ENCODE peak calls at places on chromosomes 13 and 19, in five cellular contexts. I is NCI-H2029 treated with DMSO at 0.1 percent for 48 hours; S is CD8-positive, alpha-beta T cell; F is esophagus squamous epithelium; A is A172. J is an unnamed sample.

GRCh38 chr13:65085977-65086376 is 2144.2 kb downstream of the PCDH9 start:
- DNase-seq in I (no peak), S (no peak), F (no peak), A (no peak), J (no peak)

GRCh38 chr13:23578411-23579071 is 8.3 kb downstream of the TNFRSF19 start:
- DNase-seq in I (peak; percentile 5), S (peak; percentile 75), F (no peak), A (peak; percentile 42), J (no peak)

GRCh38 chr19:8069116-8069973 is 16.8 kb downstream of the CCL25 start:
- DNase-seq in I (peak; percentile 97), S (no peak), F (no peak), A (no peak), J (no peak)

GRCh38 chr13:96710166-96710866 is 284.0 kb downstream of the OXGR1 start:
- DNase-seq in I (no peak), S (no peak), F (no peak), A (no peak), J (no peak)

GRCh38 chr19:18300930-18301717 is 19.7 kb upstream of the JUND start:
- DNase-seq in I (no peak), S (no peak), F (no peak), A (peak; percentile 90), J (no peak)

GRCh38 chr13:30864352-30865130 is 41.5 kb upstream of the MEDAG start:
- DNase-seq in I (no peak), S (no peak), F (no peak), A (peak; percentile 41), J (no peak)

GRCh38 chr19:43731346-43731745 is 15.5 kb downstream of the IRGC start:
- DNase-seq in I (no peak), S (no peak), F (no peak), A (no peak), J (no peak)

GRCh38 chr19:13079542-13079986 is 23.1 kb downstream of the LYL1 start:
- DNase-seq in I (no peak), S (no peak), F (no peak), A (peak; percentile 36), J (no peak)

GRCh38 chr19:38869836-38870607 is 8.1 kb downstream of the RINL start:
- DNase-seq in I (peak; percentile 81), S (peak; percentile 97), F (peak; percentile 37), A (no peak), J (no peak)

GRCh38 chr13:41588899-41589298 is 131.5 kb downstream of the RGCC start:
- DNase-seq in I (no peak), S (no peak), F (no peak), A (peak; percentile 89), J (no peak)

GRCh38 chr19:47414469-47414868 is 4.9 kb downstream of the MEIS3 start:
- DNase-seq in I (no peak), S (no peak), F (no peak), A (no peak), J (peak; percentile 38)

GRCh38 chr19:7595466-7596133 is at the start of gene CAMSAP3:
- DNase-seq in I (peak; percentile 24), S (peak; percentile 62), F (no peak), A (no peak), J (peak; percentile 44)

GRCh38 chr13:102141625-102142472 is 260.0 kb downstream of the FGF14 start:
- DNase-seq in I (no peak), S (no peak), F (no peak), A (peak; percentile 18), J (no peak)

GRCh38 chr19:39199025-39199424 is 2.3 kb downstream of the NCCRP1 start:
- DNase-seq in I (no peak), S (no peak), F (no peak), A (no peak), J (no peak)